ENCODE peak calls at places on chromosome 19, in six cellular contexts. O, X, F, Z, M and E are unnamed samples. For H3K4me1, the result is how much of the 10 kb centered on the place peaks cover.

GRCh38 chr19:9945319-9945966 is 9.1 kb upstream of the OLFM2 start:
- DNase-seq in O (peak), X (peak), F (peak), Z (peak), M (peak), E (peak)

GRCh38 chr19:51417107-51417806 is at the start of gene SIGLEC10:
- DNase-seq in O (no peak), X (no peak), F (no peak), Z (no peak), M (peak), E (no peak)

GRCh38 chr19:16073988-16074387 is 2.3 kb upstream of the TPM4 start:
- DNase-seq in O (no peak), X (no peak), F (no peak), Z (no peak), M (no peak), E (no peak)

GRCh38 chr19:48907671-48908070 is 7.6 kb downstream of the NUCB1 start:
- DNase-seq in O (no peak), X (peak), F (no peak), Z (no peak), M (no peak), E (no peak)

GRCh38 chr19:4580021-4580901 is 20.8 kb upstream of the SEMA6B start:
- DNase-seq in O (no peak), X (no peak), F (no peak), Z (no peak), M (peak), E (no peak)

GRCh38 chr19:45076029-45076850 is at the start of gene ZNF296:
- DNase-seq in O (peak), X (peak), F (peak), Z (no peak), M (peak), E (no peak)

GRCh38 chr19:10952809-10953208 is 8.0 kb upstream of the SMARCA4 start:
- DNase-seq in O (no peak), X (peak), F (no peak), Z (no peak), M (no peak), E (no peak)

GRCh38 chr19:40776966-40777794 is 867 bp upstream of the RAB4B start:
- DNase-seq in O (peak), X (peak), F (peak), Z (peak), M (peak), E (peak)

GRCh38 chr19:12939292-12939606 is 840 bp downstream of the CALR start:
- DNase-seq in O (no peak), X (no peak), F (peak), Z (no peak), M (no peak), E (no peak)

GRCh38 chr19:16739546-16739945 is 19.9 kb downstream of the NWD1 start:
- DNase-seq in O (no peak), X (no peak), F (no peak), Z (no peak), M (peak), E (no peak)

GRCh38 chr19:41018736-41019290 is 27.7 kb downstream of the CYP2B6 start:
- DNase-seq in O (no peak), X (no peak), F (no peak), Z (no peak), M (no peak), E (no peak)

GRCh38 chr19:47444388-47444821 is 25.1 kb upstream of the MEIS3 start:
- DNase-seq in O (peak), X (no peak), F (no peak), Z (no peak), M (peak), E (no peak)

GRCh38 chr19:6821639-6822310 is 49.3 kb downstream of the VAV1 start:
- DNase-seq in O (no peak), X (no peak), F (no peak), Z (no peak), M (no peak), E (no peak)

GRCh38 chr19:45901432-45901903 is 945 bp downstream of the MYPOP start:
- DNase-seq in O (peak), X (peak), F (peak), Z (peak), M (peak), E (no peak)

GRCh38 chr19:17926044-17926443 is 6.8 kb upstream of the CCDC124 start:
- DNase-seq in O (no peak), X (no peak), F (no peak), Z (no peak), M (no peak), E (no peak)

GRCh38 chr19:30694156-30694555 is 322.0 kb downstream of the ZNF536 start:
- DNase-seq in O (no peak), X (no peak), F (no peak), Z (no peak), M (no peak), E (no peak)

GRCh38 chr19:33271246-33272021 is 30.9 kb downstream of the CEBPA start:
- DNase-seq in O (no peak), X (no peak), F (no peak), Z (no peak), M (no peak), E (no peak)

GRCh38 chr19:23914402-23915286 is at the start of gene ZNF726:
- DNase-seq in O (peak), X (peak), F (peak), Z (peak), M (peak), E (peak)

GRCh38 chr19:51462276-51462675 is 4.0 kb upstream of the SIGLEC8 start:
- DNase-seq in O (no peak), X (no peak), F (no peak), Z (no peak), M (no peak), E (no peak)

GRCh38 chr19:36115453-36116343 is at the start of gene TBCB:
- DNase-seq in O (no peak), X (peak), F (peak), Z (peak), M (peak), E (peak)
- H3K4me3 ChIP-seq in O (peak), X (peak), F (peak), Z (peak), M (peak), E (peak)

GRCh38 chr19:54354761-54355160 is 10.0 kb downstream of the LAIR1 start:
- DNase-seq in O (no peak), X (no peak), F (no peak), Z (no peak), M (no peak), E (no peak)
- TF ChIP-seq CTCF in O (no peak), X (no peak), F (no peak), Z (no peak), M (no peak), E (no peak)

GRCh38 chr19:3183721-3184641 is 1.7 kb upstream of the NCLN start:
- DNase-seq in O (no peak), X (no peak), F (no peak), Z (no peak), M (no peak), E (no peak)
- H3K4me1 ChIP-seq in O (under half), X (under half), F (under half), Z (under half), M (under half), E (under half)

DNA sequence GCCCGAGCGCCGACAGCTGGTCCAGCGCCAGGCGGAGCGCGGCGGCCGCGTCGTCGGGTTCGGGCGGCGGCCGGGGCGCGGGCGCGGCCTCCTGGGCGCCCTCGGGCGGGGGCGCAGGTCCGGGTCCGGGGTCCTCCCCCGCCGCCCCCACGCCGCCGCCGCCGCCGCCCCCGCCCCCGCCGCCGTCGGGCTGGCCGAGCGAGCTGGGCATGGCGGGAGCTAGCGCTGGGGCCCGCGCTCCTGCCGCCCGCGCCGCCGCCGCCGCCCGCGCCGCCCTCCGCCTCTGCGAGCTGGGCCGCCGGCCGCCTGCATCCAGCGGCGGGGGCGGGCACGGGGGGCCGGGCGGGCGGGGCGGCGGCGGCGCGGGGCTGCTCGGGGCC is 287 bp downstream of the MEX3D start:
- DNase-seq in O (no peak), X (no peak), F (no peak), Z (no peak), M (no peak), E (no peak)
- H3K4me3 ChIP-seq in O (no peak), X (no peak), F (no peak), Z (no peak), M (no peak), E (no peak)